ENCODE peak calls at places on chromosomes 3 and 15, in five cellular contexts. J, F, O, Q and E are unnamed samples.

GRCh38 chr15:75163150-75163564 is 38.5 kb upstream of the C15orf39 start:
- DNase-seq in J (no peak), F (no peak), O (no peak), Q (no peak), E (no peak)

GRCh38 chr15:90300988-90301715 is 35.7 kb downstream of the NGRN start:
- DNase-seq in J (no peak), F (peak), O (peak), Q (peak), E (no peak)

GRCh38 chr3:143142354-143142753 is 22.8 kb downstream of the CHST2 start:
- DNase-seq in J (no peak), F (no peak), O (no peak), Q (no peak), E (no peak)

GRCh38 chr3:14210843-14211594 is 32.4 kb downstream of the LSM3 start:
- DNase-seq in J (no peak), F (peak), O (peak), Q (no peak), E (no peak)

GRCh38 chr3:68666409-68667193 is 265.7 kb downstream of the TAFA4 start:
- DNase-seq in J (no peak), F (peak), O (no peak), Q (no peak), E (no peak)

GRCh38 chr15:70555713-70556112 is 207.6 kb downstream of the UACA start:
- DNase-seq in J (no peak), F (no peak), O (no peak), Q (no peak), E (no peak)

GRCh38 chr3:121520510-121520909 is 25.3 kb downstream of the POLQ start:
- DNase-seq in J (no peak), F (no peak), O (no peak), Q (no peak), E (no peak)

GRCh38 chr15:79209116-79209515 is 73.4 kb upstream of the ANKRD34C start:
- DNase-seq in J (no peak), F (no peak), O (no peak), Q (no peak), E (no peak)

GRCh38 chr3:181278468-181279238 is 289.1 kb upstream of the DNAJC19 start:
- DNase-seq in J (no peak), F (no peak), O (peak), Q (no peak), E (no peak)

GRCh38 chr3:10758304-10759037 is 57.6 kb upstream of the SLC6A11 start:
- DNase-seq in J (no peak), F (peak), O (peak), Q (peak), E (no peak)

GRCh38 chr15:32833323-32833944 is 115.6 kb downstream of the GREM1 start:
- DNase-seq in J (no peak), F (peak), O (no peak), Q (no peak), E (no peak)